ENCODE peak calls at places on chromosome 15, in ten cellular contexts. Y is GM04504; F is fibroblast of mammary gland; G is WTC11; H is amygdala; L is A172; W is stimulated activated CD4-positive, alpha-beta T cell treated with anti-CD3 and anti-CD28 coated beads, Interleukin-1b, Interleukin-23, amount 100 ng/mL, for 24 hours; R is hepatic stellate cell; V is NAMALWA; M is substantia nigra. P is an unnamed sample.

GRCh38 chr15:64162478-64162868 is 349 bp downstream of the PPIB start:
- DNase-seq in Y (no peak), F (no peak), G (no peak), H (no peak), L (no peak), W (no peak), R (no peak), V (no peak), M (no peak), P (no peak)

GRCh38 chr15:64150236-64150578 is 1.3 kb upstream of the SNX22 start:
- DNase-seq in Y (no peak), F (no peak), G (no peak), H (no peak), L (no peak), W (no peak), R (no peak), V (no peak), M (no peak), P (no peak)

GRCh38 chr15:93454788-93455187 is 365.8 kb upstream of the RGMA start:
- DNase-seq in Y (no peak), F (no peak), G (no peak), H (no peak), L (no peak), W (no peak), R (no peak), V (no peak), M (no peak), P (no peak)

GRCh38 chr15:49415638-49416037 is 7.4 kb upstream of the FGF7 start:
- DNase-seq in Y (peak; percentile 38), F (peak; percentile 91), G (no peak), H (no peak), L (peak; percentile 50), W (no peak), R (peak; percentile 20), V (no peak), M (no peak), P (no peak)

GRCh38 chr15:95822946-95823345 is 507.6 kb upstream of the NR2F2 start:
- DNase-seq in Y (no peak), F (no peak), G (no peak), H (no peak), L (no peak), W (no peak), R (no peak), V (no peak), M (no peak), P (no peak)

GRCh38 chr15:78003539-78004008 is 73.9 kb downstream of the TBC1D2B start:
- DNase-seq in Y (no peak), F (no peak), G (no peak), H (no peak), L (no peak), W (no peak), R (no peak), V (no peak), M (no peak), P (no peak)

GRCh38 chr15:38528279-38528678 is 36.3 kb downstream of the RASGRP1 start:
- DNase-seq in Y (no peak), F (peak; percentile 54), G (no peak), H (no peak), L (no peak), W (no peak), R (no peak), V (no peak), M (no peak), P (no peak)

GRCh38 chr15:43082509-43082908 is 23.3 kb downstream of the UBR1 start:
- DNase-seq in Y (no peak), F (no peak), G (no peak), H (no peak), L (no peak), W (no peak), R (no peak), V (no peak), M (no peak), P (no peak)

GRCh38 chr15:58771621-58772235 is 626 bp downstream of the MINDY2 start:
- DNase-seq in Y (no peak), F (no peak), G (peak; percentile 70), H (no peak), L (peak; percentile 25), W (no peak), R (peak; percentile 34), V (peak; percentile 33), M (no peak), P (no peak)

GRCh38 chr15:67024998-67025368 is 40.4 kb upstream of the SMAD3 start:
- DNase-seq in Y (no peak), F (no peak), G (no peak), H (no peak), L (no peak), W (no peak), R (no peak), V (no peak), M (no peak), P (no peak)

GRCh38 chr15:100192092-100192695 is 149.6 kb downstream of the ADAMTS17 start:
- DNase-seq in Y (no peak), F (no peak), G (no peak), H (no peak), L (no peak), W (no peak), R (no peak), V (no peak), M (no peak), P (no peak)

GRCh38 chr15:35218215-35218614 is 133.1 kb upstream of the NANOGP8 start:
- DNase-seq in Y (no peak), F (no peak), G (no peak), H (no peak), L (no peak), W (no peak), R (no peak), V (no peak), M (no peak), P (no peak)

GRCh38 chr15:29672923-29673809 is 149.1 kb downstream of the TJP1 start:
- DNase-seq in Y (no peak), F (peak; percentile 32), G (no peak), H (no peak), L (peak; percentile 59), W (no peak), R (no peak), V (no peak), M (no peak), P (no peak)

GRCh38 chr15:53837263-53837662 is 77.8 kb upstream of the WDR72 start:
- DNase-seq in Y (no peak), F (no peak), G (no peak), H (no peak), L (no peak), W (no peak), R (no peak), V (peak; percentile 7), M (no peak), P (no peak)

GRCh38 chr15:56244811-56245576 is 1.3 kb upstream of the RFX7 start:
- DNase-seq in Y (no peak), F (no peak), G (no peak), H (no peak), L (no peak), W (peak; percentile 15), R (no peak), V (peak; percentile 56), M (no peak), P (no peak)

GRCh38 chr15:45799508-45799907 is 164.7 kb downstream of the SQOR start:
- DNase-seq in Y (no peak), F (no peak), G (no peak), H (no peak), L (no peak), W (no peak), R (no peak), V (no peak), M (no peak), P (no peak)

GRCh38 chr15:36601497-36601932 is 22.1 kb downstream of the CDIN1 start:
- DNase-seq in Y (peak; percentile 77), F (peak; percentile 96), G (no peak), H (no peak), L (peak; percentile 85), W (no peak), R (peak; percentile 47), V (no peak), M (no peak), P (no peak)

GRCh38 chr15:64009241-64009640 is 37.0 kb downstream of the DAPK2 start:
- DNase-seq in Y (no peak), F (peak; percentile 53), G (no peak), H (no peak), L (no peak), W (no peak), R (no peak), V (no peak), M (no peak), P (no peak)

GRCh38 chr15:78752492-78753358 is 58.5 kb downstream of the ADAMTS7 start:
- DNase-seq in Y (no peak), F (no peak), G (no peak), H (no peak), L (no peak), W (no peak), R (no peak), V (no peak), M (no peak), P (no peak)

GRCh38 chr15:26628879-26629529 is 143.9 kb downstream of the GABRB3 start:
- DNase-seq in Y (no peak), F (peak; percentile 45), G (peak; percentile 91), H (no peak), L (no peak), W (no peak), R (no peak), V (no peak), M (no peak), P (no peak)

GRCh38 chr15:64193971-64194370 is 31.1 kb upstream of the PPIB start:
- DNase-seq in Y (no peak), F (no peak), G (peak; percentile 17), H (no peak), L (no peak), W (no peak), R (no peak), V (no peak), M (no peak), P (no peak)

GRCh38 chr15:30930422-30930821 is 26.7 kb downstream of the FAN1 start:
- DNase-seq in Y (no peak), F (no peak), G (no peak), H (no peak), L (no peak), W (no peak), R (no peak), V (no peak), M (no peak), P (no peak)

GRCh38 chr15:33675246-33675645 is 293.1 kb upstream of the CHRM5 start:
- DNase-seq in Y (no peak), F (peak; percentile 62), G (no peak), H (no peak), L (peak; percentile 23), W (no peak), R (no peak), V (peak; percentile 65), M (no peak), P (no peak)

GRCh38 chr15:88788816-88789215 is 14.4 kb upstream of the ACAN start:
- DNase-seq in Y (no peak), F (no peak), G (no peak), H (no peak), L (no peak), W (no peak), R (no peak), V (no peak), M (no peak), P (no peak)

GRCh38 chr15:85639752-85640381 is 154.9 kb downstream of the KLHL25 start:
- DNase-seq in Y (no peak), F (peak; percentile 90), G (no peak), H (no peak), L (no peak), W (no peak), R (peak; percentile 46), V (no peak), M (no peak), P (no peak)

GRCh38 chr15:93985173-93985572 is 246.2 kb upstream of the MCTP2 start:
- DNase-seq in Y (no peak), F (no peak), G (no peak), H (no peak), L (no peak), W (no peak), R (no peak), V (no peak), M (no peak), P (no peak)

GRCh38 chr15:100772478-100773378 is 106.9 kb upstream of the ALDH1A3 start:
- DNase-seq in Y (no peak), F (peak; percentile 23), G (peak; percentile 18), H (no peak), L (no peak), W (no peak), R (no peak), V (no peak), M (no peak), P (no peak)

GRCh38 chr15:68646156-68646555 is 67.4 kb downstream of the CORO2B start:
- DNase-seq in Y (no peak), F (no peak), G (no peak), H (no peak), L (no peak), W (no peak), R (no peak), V (no peak), M (no peak), P (no peak)

P was measured in HS-27A.